ENCODE peak calls at places on chromosomes 4 and X, in six cellular contexts. D is stimulated activated CD4-positive, alpha-beta T cell treated with anti-CD3 and anti-CD28 coated beads, Interleukin-12 subunit alpha, Interleukin-12 subunit beta, amount 100 ng/mL, for 48 hours; R is heart right ventricle; E is stimulated activated naive CD4-positive, alpha-beta T cell; Z is IMR-90; Q is NCI-H1048. T is an unnamed sample.

GRCh38 chrX:31500920-31501319 is 429.1 kb upstream of the FTHL17 start:
- DNase-seq in D (no peak), R (no peak), E (no peak), Z (peak), Q (no peak), T (no peak)

GRCh38 chr4:174256277-174256713 is 27.2 kb downstream of the FBXO8 start:
- DNase-seq in D (no peak), R (no peak), E (no peak), Z (peak), Q (no peak), T (no peak)

GRCh38 chr4:81595798-81596610 is 124.3 kb upstream of the RASGEF1B start:
- DNase-seq in D (no peak), R (no peak), E (no peak), Z (no peak), Q (no peak), T (no peak)

GRCh38 chrX:97006167-97006566 is 122.5 kb downstream of the RPA4 start:
- DNase-seq in D (no peak), R (no peak), E (no peak), Z (no peak), Q (no peak), T (no peak)

GRCh38 chrX:39157796-39158195 is 356.5 kb downstream of the MID1IP1 start:
- DNase-seq in D (no peak), R (no peak), E (no peak), Z (no peak), Q (no peak), T (no peak)

GRCh38 chr4:112516076-112516385 is at the start of gene NEUROG2:
- DNase-seq in D (no peak), R (no peak), E (no peak), Z (no peak), Q (no peak), T (no peak)

GRCh38 chr4:123640271-123640670 is 243.7 kb downstream of the SPRY1 start:
- DNase-seq in D (no peak), R (no peak), E (no peak), Z (peak), Q (no peak), T (no peak)

GRCh38 chrX:108699368-108699767 is 37.0 kb downstream of the IRS4 start:
- DNase-seq in D (no peak), R (no peak), E (no peak), Z (peak), Q (no peak), T (no peak)

GRCh38 chr4:2893772-2894171 is 50.1 kb downstream of the ADD1 start:
- DNase-seq in D (no peak), R (no peak), E (no peak), Z (no peak), Q (peak), T (no peak)